ENCODE peak calls at places on chromosome 11, in four cellular contexts. W, C, T and D are unnamed samples.

GRCh38 chr11:60492488-60493009 is at the start of gene MS4A12:
- DNase-seq in C (no peak), T (no peak), W (no peak), D (no peak)

GRCh38 chr11:133515075-133515474 is 17.2 kb downstream of the OPCML start:
- DNase-seq in T (no peak), C (no peak), W (no peak), D (no peak)

GRCh38 chr11:3856856-3857553 is 1.5 kb downstream of the STIM1 start:
- DNase-seq in C (no peak), T (no peak), W (no peak), D (no peak)

GRCh38 chr11:17544181-17544622 is at the start of gene USH1C:
- DNase-seq in T (peak), C (peak), W (peak), D (peak)

GRCh38 chr11:108131993-108132392 is 10.6 kb downstream of the ACAT1 start:
- DNase-seq in T (no peak), W (no peak), C (no peak), D (no peak)

GRCh38 chr11:66639066-66639813 is 737 bp downstream of the RBM4 start:
- DNase-seq in T (peak), C (no peak), W (no peak), D (no peak)

GRCh38 chr11:84291996-84292395 is 1005.8 kb upstream of the CCDC90B start:
- DNase-seq in T (no peak), C (no peak), W (no peak), D (no peak)

GRCh38 chr11:86459682-86460460 is 85.2 kb downstream of the CCDC81 start:
- DNase-seq in C (no peak), T (no peak), W (peak), D (no peak)

GRCh38 chr11:68168694-68169093 is 44.4 kb downstream of the KMT5B start:
- DNase-seq in C (no peak), W (no peak), T (no peak), D (no peak)

GRCh38 chr11:113694390-113694789 is 11.7 kb downstream of the TMPRSS5 start:
- DNase-seq in C (no peak), W (no peak), T (no peak), D (no peak)

GRCh38 chr11:67293090-67293489 is 4.0 kb downstream of the ANKRD13D start:
- DNase-seq in W (no peak), T (no peak), C (no peak), D (no peak)

GRCh38 chr11:111500481-111500880 is 11.7 kb downstream of the BTG4 start:
- DNase-seq in T (no peak), W (no peak), C (no peak), D (no peak)

GRCh38 chr11:96396637-96397036 is 6.8 kb downstream of the JRKL start:
- DNase-seq in C (no peak), T (no peak), W (no peak), D (no peak)

GRCh38 chr11:32259641-32260081 is 168.8 kb downstream of the RCN1 start:
- DNase-seq in C (no peak), T (peak), W (no peak), D (no peak)

GRCh38 chr11:15222777-15223176 is 108.1 kb downstream of the INSC start:
- DNase-seq in W (no peak), C (no peak), T (no peak), D (no peak)

GRCh38 chr11:126352934-126353801 is 2.3 kb upstream of the ST3GAL4 start:
- DNase-seq in W (no peak), T (no peak), C (peak), D (no peak)

GRCh38 chr11:46127150-46127638 is 5.9 kb upstream of the PHF21A start:
- DNase-seq in W (peak), T (peak), C (peak), D (no peak)

GRCh38 chr11:32435511-32435946 is at the start of gene WT1:
- DNase-seq in C (peak), T (no peak), W (no peak), D (no peak)

GRCh38 chr11:114166897-114167323 is 107.4 kb downstream of the ZBTB16 start:
- DNase-seq in W (no peak), C (no peak), T (no peak), D (no peak)

GRCh38 chr11:22991196-22991595 is 130.9 kb upstream of the CCDC179 start:
- DNase-seq in W (no peak), C (no peak), T (no peak), D (no peak)

GRCh38 chr11:67542169-67542568 is 18.9 kb upstream of the CABP2 start:
- DNase-seq in T (no peak), C (no peak), W (no peak), D (no peak)

GRCh38 chr11:60767388-60767811 is 10.7 kb downstream of the MS4A15 start:
- DNase-seq in C (peak), T (no peak), W (peak), D (no peak)

GRCh38 chr11:102139081-102139498 is 28.8 kb downstream of the YAP1 start:
- DNase-seq in C (no peak), W (no peak), T (no peak), D (no peak)

GRCh38 chr11:120880791-120881190 is 143.1 kb upstream of the TBCEL start:
- DNase-seq in C (no peak), T (no peak), W (no peak), D (no peak)

GRCh38 chr11:11084337-11084736 is 226.5 kb upstream of the ZBED5 start:
- DNase-seq in W (no peak), C (no peak), T (no peak), D (no peak)

GRCh38 chr11:6405039-6405667 is 13.7 kb downstream of the APBB1 start:
- DNase-seq in C (no peak), W (no peak), T (no peak), D (no peak)

GRCh38 chr11:57597971-57598830 is 716 bp downstream of the SERPING1 start:
- DNase-seq in T (peak), W (no peak), C (peak), D (peak)

GRCh38 chr11:14413307-14414072 is 54.5 kb upstream of the RRAS2 start:
- DNase-seq in W (no peak), C (no peak), T (no peak), D (peak)

GRCh38 chr11:57514538-57515331 is 767 bp downstream of the SLC43A1 start:
- DNase-seq in W (no peak), T (peak), C (peak), D (no peak)

GRCh38 chr11:116525961-116526495 is 246.8 kb downstream of the BUD13 start:
- DNase-seq in W (no peak), C (no peak), T (no peak), D (no peak)

GRCh38 chr11:31106963-31107576 is 262.5 kb downstream of the DCDC1 start:
- DNase-seq in T (peak), C (no peak), W (peak), D (peak)

GRCh38 chr11:65556470-65557279 is 1.5 kb downstream of the LTBP3 start:
- DNase-seq in T (no peak), C (no peak), W (no peak), D (no peak)

GRCh38 chr11:65558785-65559509 is 788 bp upstream of the LTBP3 start:
- DNase-seq in C (peak), W (no peak), T (no peak), D (no peak)

GRCh38 chr11:65559535-65559934 is 1.4 kb upstream of the LTBP3 start:
- DNase-seq in W (no peak), T (no peak), C (no peak), D (no peak)

GRCh38 chr11:65557280-65558001 is 718 bp downstream of the LTBP3 start:
- DNase-seq in C (peak), W (no peak), T (no peak), D (no peak)

DNA sequence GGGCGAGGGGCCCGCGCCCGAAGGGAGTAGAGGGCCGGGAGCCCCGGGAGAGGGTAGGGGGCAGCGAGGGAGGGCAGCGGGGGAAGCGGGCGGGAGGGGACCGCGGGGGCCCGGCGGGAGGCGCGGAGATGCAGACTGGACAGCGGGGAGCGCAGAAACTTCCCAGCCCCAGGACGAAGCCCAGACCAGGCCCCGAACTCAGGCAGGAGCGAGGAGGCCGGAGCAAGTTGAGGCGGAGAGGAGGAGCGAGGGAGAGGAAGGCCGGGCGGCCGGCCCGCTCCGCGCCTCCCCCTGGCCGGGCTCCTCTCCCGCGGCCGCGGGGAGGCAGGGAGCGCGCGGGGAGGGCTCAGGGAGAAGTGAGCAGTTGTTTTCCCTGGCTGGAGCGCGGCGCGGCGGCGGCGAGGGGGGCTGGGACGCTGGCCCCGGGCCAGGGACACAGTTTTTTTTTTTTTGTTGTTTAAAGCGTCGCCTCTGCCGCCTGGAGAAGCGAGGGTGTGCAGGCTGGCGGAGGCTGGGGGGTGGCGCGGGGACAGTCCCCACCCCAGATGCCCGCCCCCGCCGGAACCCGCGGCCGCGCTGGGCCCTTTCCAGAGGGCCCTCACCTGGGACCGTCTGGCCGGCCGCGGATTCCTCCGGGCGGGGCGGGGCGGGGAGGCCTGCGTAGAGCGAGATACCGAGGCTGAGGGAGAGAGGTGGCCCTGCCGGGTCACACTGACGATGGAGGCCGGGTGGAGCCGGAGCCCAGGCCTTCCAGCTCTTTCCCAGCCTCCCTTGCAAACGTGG is at the start of gene LTBP3:
- DNase-seq in T (peak), W (no peak), C (peak), D (no peak)
- TF ChIP-seq POLR2AphosphoS5 in T (peak), W (no peak), C (peak), D (peak)

GRCh38 chr11:73382183-73382582 is 6.0 kb downstream of the RELT start:
- DNase-seq in C (no peak), W (no peak), T (no peak), D (no peak)

GRCh38 chr11:73381589-73381988 is 5.4 kb downstream of the RELT start:
- DNase-seq in T (no peak), W (no peak), C (peak), D (no peak)

GRCh38 chr11:73384127-73384441 is 7.9 kb downstream of the RELT start:
- DNase-seq in W (no peak), C (no peak), T (no peak), D (no peak)

GRCh38 chr11:73383249-73384126 is 7.3 kb downstream of the RELT start:
- DNase-seq in W (no peak), C (no peak), T (peak), D (no peak)

DNA sequence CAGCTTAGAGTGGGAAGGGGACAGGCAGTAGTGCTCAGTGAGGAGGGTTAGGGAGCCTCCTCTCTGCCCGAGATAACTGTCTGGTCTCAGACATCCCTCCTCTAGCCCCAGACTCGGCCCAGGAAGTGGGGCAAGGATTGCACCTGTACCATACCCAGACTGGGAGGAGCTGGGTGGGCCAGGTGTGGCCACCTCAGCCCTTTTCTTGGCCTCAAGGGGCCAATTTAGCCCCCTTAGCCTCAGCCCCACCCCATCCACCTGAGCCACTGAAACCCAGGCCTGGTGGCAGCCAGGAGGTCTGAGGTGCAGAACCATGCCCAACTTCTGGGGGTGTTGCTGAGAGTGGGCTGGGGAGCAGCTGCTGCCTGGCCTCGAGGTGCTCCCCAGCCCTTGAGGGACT is 6.5 kb downstream of the RELT start:
- DNase-seq in C (no peak), T (no peak), W (no peak), D (no peak)
- H3K27ac ChIP-seq in C (peak), T (no peak), W (no peak), D (peak)

DNA sequence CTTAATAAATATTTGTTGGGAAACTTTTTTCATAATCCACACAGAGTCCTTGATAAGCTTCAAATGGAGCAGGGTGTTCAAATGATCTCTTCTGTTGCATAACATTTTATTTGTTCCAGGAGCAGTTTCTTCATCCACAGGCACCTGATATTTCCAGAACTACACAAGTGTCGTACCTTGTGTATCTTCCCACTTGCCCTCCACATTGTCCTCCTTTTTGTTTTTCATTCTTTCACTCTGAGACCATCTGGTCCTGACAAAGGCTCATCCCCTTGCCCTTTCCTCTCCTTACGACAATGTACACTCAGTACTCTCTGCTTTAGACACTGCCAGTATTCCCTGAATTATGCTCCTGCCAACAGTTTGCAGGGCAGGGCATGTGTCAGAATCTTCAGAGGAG is 5.2 kb upstream of the AMOTL1 start:
- DNase-seq in W (no peak), C (no peak), T (no peak), D (no peak)
- TF ChIP-seq POLR2AphosphoS5 in W (no peak), C (no peak), T (no peak), D (no peak)

GRCh38 chr11:112523477-112523876 is 262.8 kb upstream of the PLET1 start:
- DNase-seq in T (no peak), W (no peak), C (no peak), D (no peak)
- H3K27ac ChIP-seq in T (peak), W (no peak), C (peak), D (no peak)

GRCh38 chr11:131810511-131810910 is 440.1 kb downstream of the NTM start:
- DNase-seq in W (no peak), C (no peak), T (no peak), D (no peak)
- TF ChIP-seq POLR2AphosphoS5 in W (no peak), C (no peak), T (no peak), D (no peak)

GRCh38 chr11:1263036-1263435 is 40.2 kb downstream of the MUC5B start:
- DNase-seq in C (peak), W (no peak), T (peak), D (no peak)
- H3K27ac ChIP-seq in C (peak), W (peak), T (peak), D (peak)

GRCh38 chr11:76770642-76771445 is 12.3 kb upstream of the TSKU start:
- DNase-seq in T (peak), C (peak), W (no peak), D (peak)
- TF ChIP-seq POLR2AphosphoS5 in T (peak), C (no peak), W (no peak), D (peak)